ENCODE peak calls at places on chromosomes 1 and 21, in four cellular contexts. O is activated naive CD4-positive, alpha-beta T cell; K is WTC11; Y is progenitor cell of endocrine pancreas. J is an unnamed sample.

GRCh38 chr1:202571719-202572339 is 138.4 kb downstream of the SYT2 start:
- DNase-seq in K (peak), Y (no peak), O (no peak), J (no peak)

GRCh38 chr1:181023265-181024057 is 791 bp upstream of the STX6 start:
- DNase-seq in O (no peak), Y (no peak), K (no peak), J (no peak)

GRCh38 chr1:103265551-103265950 is 157.2 kb upstream of the COL11A1 start:
- DNase-seq in Y (no peak), O (no peak), K (no peak), J (no peak)

GRCh38 chr1:35047188-35047858 is 15.6 kb upstream of the ZMYM6 start:
- DNase-seq in Y (no peak), O (no peak), K (no peak), J (no peak)

GRCh38 chr1:87678221-87678715 is 349.6 kb downstream of the LMO4 start:
- DNase-seq in Y (no peak), O (no peak), K (no peak), J (no peak)

GRCh38 chr1:185593271-185593670 is 140.9 kb upstream of the HMCN1 start:
- DNase-seq in K (no peak), O (no peak), Y (no peak), J (no peak)

GRCh38 chr1:228477263-228477662 is 9.9 kb upstream of the RNF187 start:
- DNase-seq in K (no peak), Y (no peak), O (no peak), J (no peak)

GRCh38 chr21:34754690-34755647 is 86.2 kb downstream of the CLIC6 start:
- DNase-seq in K (no peak), Y (no peak), O (no peak), J (no peak)

GRCh38 chr1:100538935-100539835 is 1.2 kb downstream of the GPR88 start:
- DNase-seq in K (peak), O (no peak), Y (peak), J (peak)